ENCODE peak calls at places on chromosome 12, in six cellular contexts. Q is right cardiac atrium; H is CD4-positive, CD25-positive, alpha-beta regulatory T cell; K is HepG2; E is natural killer cell; B is lower lobe of right lung. P is an unnamed sample.
A peak's percentile ranks its signal among the peaks of the same experiment; 100 is the strongest.

GRCh38 chr12:98679611-98680005 is 34.5 kb downstream of the APAF1 start:
- ATAC-seq in Q (no peak), H (no peak), K (no peak), E (no peak), B (no peak), P (no peak)

GRCh38 chr12:25065035-25065434 is 116.1 kb upstream of the BCAT1 start:
- ATAC-seq in Q (no peak), H (no peak), K (no peak), E (no peak), B (no peak), P (no peak)

GRCh38 chr12:12210983-12211382 is 55.9 kb downstream of the LRP6 start:
- ATAC-seq in Q (no peak), H (no peak), K (no peak), E (peak; percentile 91), B (no peak), P (no peak)

GRCh38 chr12:84874125-84874824 is 38.3 kb downstream of the SLC6A15 start:
- ATAC-seq in Q (peak; percentile 60), H (peak; percentile 53), K (peak; percentile 86), E (peak; percentile 64), B (peak; percentile 76), P (peak; percentile 53)

GRCh38 chr12:9864913-9865675 is 4.1 kb downstream of the CLEC2B start:
- ATAC-seq in Q (no peak), H (no peak), K (no peak), E (no peak), B (no peak), P (no peak)

GRCh38 chr12:122672515-122672914 is 30.6 kb downstream of the HCAR2 start:
- ATAC-seq in Q (no peak), H (no peak), K (no peak), E (no peak), B (no peak), P (no peak)

GRCh38 chr12:57139796-57140649 is 7.4 kb downstream of the LRP1-AS start:
- ATAC-seq in Q (no peak), H (no peak), K (no peak), E (peak; percentile 26), B (no peak), P (no peak)

GRCh38 chr12:15581006-15581405 is 208.2 kb downstream of the EPS8 start:
- ATAC-seq in Q (no peak), H (no peak), K (peak; percentile 70), E (no peak), B (no peak), P (no peak)

GRCh38 chr12:86601550-86602308 is 345.5 kb upstream of the MGAT4C start:
- ATAC-seq in Q (no peak), H (no peak), K (no peak), E (no peak), B (no peak), P (no peak)

GRCh38 chr12:46788247-46788887 is 37.4 kb downstream of the SLC38A4 start:
- ATAC-seq in Q (no peak), H (no peak), K (no peak), E (no peak), B (no peak), P (no peak)

GRCh38 chr12:34108967-34109366 is 86.7 kb downstream of the ALG10 start:
- ATAC-seq in Q (no peak), H (no peak), K (peak; percentile 23), E (no peak), B (no peak), P (no peak)

GRCh38 chr12:88501976-88502938 is 78.0 kb downstream of the KITLG start:
- ATAC-seq in Q (no peak), H (no peak), K (no peak), E (no peak), B (no peak), P (no peak)

GRCh38 chr12:112190626-112191025 is 65.3 kb downstream of the TRAFD1 start:
- ATAC-seq in Q (no peak), H (no peak), K (no peak), E (no peak), B (peak; percentile 48), P (no peak)

GRCh38 chr12:94099191-94099983 is 49.0 kb upstream of the PLXNC1 start:
- ATAC-seq in Q (no peak), H (no peak), K (no peak), E (no peak), B (no peak), P (no peak)

GRCh38 chr12:77214136-77214535 is 148.8 kb upstream of the E2F7 start:
- ATAC-seq in Q (no peak), H (no peak), K (no peak), E (no peak), B (no peak), P (no peak)

GRCh38 chr12:104603545-104603973 is 146.8 kb downstream of the CHST11 start:
- ATAC-seq in Q (no peak), H (no peak), K (no peak), E (no peak), B (no peak), P (no peak)

GRCh38 chr12:113135178-113136127 is at the start of gene RASAL1:
- ATAC-seq in Q (no peak), H (peak; percentile 76), K (peak; percentile 79), E (peak; percentile 72), B (peak; percentile 51), P (peak; percentile 89)

GRCh38 chr12:2064078-2064507 is 11.3 kb downstream of the CACNA1C start:
- ATAC-seq in Q (peak; percentile 20), H (peak; percentile 77), K (no peak), E (peak; percentile 81), B (peak; percentile 19), P (peak; percentile 51)

GRCh38 chr12:61870658-61871559 is 389.3 kb upstream of the USP15 start:
- ATAC-seq in Q (no peak), H (peak; percentile 84), K (no peak), E (peak; percentile 93), B (peak; percentile 64), P (no peak)

GRCh38 chr12:47556219-47556618 is 149.6 kb downstream of the RPAP3 start:
- ATAC-seq in Q (no peak), H (no peak), K (no peak), E (no peak), B (no peak), P (no peak)

GRCh38 chr12:70796989-70797388 is 123.5 kb downstream of the PTPRR start:
- ATAC-seq in Q (no peak), H (no peak), K (no peak), E (no peak), B (no peak), P (no peak)

GRCh38 chr12:41932470-41932991 is 212.1 kb downstream of the GXYLT1 start:
- ATAC-seq in Q (peak; percentile 97), H (no peak), K (peak; percentile 98), E (peak; percentile 87), B (peak; percentile 88), P (peak; percentile 72)

GRCh38 chr12:109449845-109450532 is 27.1 kb downstream of the KCTD10 start:
- ATAC-seq in Q (no peak), H (no peak), K (peak; percentile 75), E (peak; percentile 61), B (no peak), P (no peak)

GRCh38 chr12:106831699-106832098 is 57.2 kb downstream of the RIC8B start:
- ATAC-seq in Q (no peak), H (no peak), K (no peak), E (no peak), B (no peak), P (no peak)

GRCh38 chr12:2154050-2154449 is 101.3 kb downstream of the CACNA1C start:
- ATAC-seq in Q (peak; percentile 10), H (no peak), K (no peak), E (no peak), B (no peak), P (no peak)

GRCh38 chr12:42162198-42162597 is 17.5 kb upstream of the GXYLT1 start:
- ATAC-seq in Q (no peak), H (no peak), K (no peak), E (no peak), B (no peak), P (no peak)

GRCh38 chr12:1350934-1351240 is 243.5 kb downstream of the FBXL14 start:
- ATAC-seq in Q (no peak), H (no peak), K (no peak), E (no peak), B (no peak), P (no peak)

GRCh38 chr12:119704065-119704747 is 36.3 kb downstream of the PRKAB1 start:
- ATAC-seq in Q (peak; percentile 40), H (no peak), K (no peak), E (no peak), B (no peak), P (no peak)

GRCh38 chr12:9651265-9651729 is 18.2 kb upstream of the CLEC2D start:
- ATAC-seq in Q (no peak), H (no peak), K (no peak), E (no peak), B (no peak), P (no peak)

GRCh38 chr12:126156806-126157574 is 1091.8 kb downstream of the AACS start:
- ATAC-seq in Q (no peak), H (no peak), K (no peak), E (no peak), B (no peak), P (no peak)

P was measured in stimulated activated memory B cell treated with anti-CD40 and anti-IgM and Interleukin-4, amounts not matched to agents 10 μg/mL and 1 μg/mL and 100 μg/mL, for 72 hours.